ENCODE peak calls at places on chromosomes 1 and 21, in eight cellular contexts. One of them, this sample, is unnamed.

GRCh38 chr1:113783254-113784103 is 24.2 kb upstream of the PHTF1 start:
- DNase-seq in uterus: no peak
- DNase-seq in mammary epithelial cell: peak; percentile 12
- DNase-seq in left lung: no peak
- DNase-seq in adrenal gland: peak; percentile 46
- DNase-seq in activated T-helper 1 cell treated with anti-CD3 and anti-CD28 coated beads, Interleukin-2, amount 50 U/mL, for 16 hours: no peak
- DNase-seq in NCI-H1105: no peak
- DNase-seq in stimulated activated CD4-positive, alpha-beta T cell treated with anti-CD3 and anti-CD28 coated beads, TNF-alpha, amount 100 ng/mL, for 1 hour: peak; percentile 14
- DNase-seq in this sample: no peak

GRCh38 chr21:32726742-32727477 is 903 bp downstream of the SYNJ1 start:
- DNase-seq in mammary epithelial cell: peak; percentile 29
- DNase-seq in NCI-H1105: no peak
- DNase-seq in activated T-helper 1 cell treated with anti-CD3 and anti-CD28 coated beads, Interleukin-2, amount 50 U/mL, for 16 hours: no peak
- DNase-seq in adrenal gland: peak; percentile 54
- DNase-seq in left lung: no peak
- DNase-seq in uterus: peak; percentile 21
- DNase-seq in stimulated activated CD4-positive, alpha-beta T cell treated with anti-CD3 and anti-CD28 coated beads, TNF-alpha, amount 100 ng/mL, for 1 hour: no peak
- DNase-seq in this sample: peak; percentile 20

GRCh38 chr1:159924025-159924790 is 1.1 kb downstream of the TAGLN2 start:
- DNase-seq in activated T-helper 1 cell treated with anti-CD3 and anti-CD28 coated beads, Interleukin-2, amount 50 U/mL, for 16 hours: peak; percentile 52
- DNase-seq in stimulated activated CD4-positive, alpha-beta T cell treated with anti-CD3 and anti-CD28 coated beads, TNF-alpha, amount 100 ng/mL, for 1 hour: peak; percentile 17
- DNase-seq in mammary epithelial cell: peak; percentile 90
- DNase-seq in NCI-H1105: no peak
- DNase-seq in left lung: peak; percentile 95
- DNase-seq in uterus: peak; percentile 93
- DNase-seq in adrenal gland: peak; percentile 85
- DNase-seq in this sample: peak; percentile 92

GRCh38 chr1:107132780-107133179 is 8.1 kb upstream of the NTNG1 start:
- DNase-seq in adrenal gland: no peak
- DNase-seq in activated T-helper 1 cell treated with anti-CD3 and anti-CD28 coated beads, Interleukin-2, amount 50 U/mL, for 16 hours: no peak
- DNase-seq in stimulated activated CD4-positive, alpha-beta T cell treated with anti-CD3 and anti-CD28 coated beads, TNF-alpha, amount 100 ng/mL, for 1 hour: no peak
- DNase-seq in NCI-H1105: no peak
- DNase-seq in uterus: no peak
- DNase-seq in left lung: no peak
- DNase-seq in mammary epithelial cell: no peak
- DNase-seq in this sample: no peak

GRCh38 chr1:193574925-193575324 is 388.5 kb upstream of the B3GALT2 start:
- DNase-seq in left lung: no peak
- DNase-seq in uterus: no peak
- DNase-seq in mammary epithelial cell: no peak
- DNase-seq in adrenal gland: no peak
- DNase-seq in activated T-helper 1 cell treated with anti-CD3 and anti-CD28 coated beads, Interleukin-2, amount 50 U/mL, for 16 hours: no peak
- DNase-seq in NCI-H1105: no peak
- DNase-seq in stimulated activated CD4-positive, alpha-beta T cell treated with anti-CD3 and anti-CD28 coated beads, TNF-alpha, amount 100 ng/mL, for 1 hour: no peak
- DNase-seq in this sample: no peak

GRCh38 chr1:114340906-114341698 is 169.9 kb downstream of the TRIM33 start:
- DNase-seq in adrenal gland: no peak
- DNase-seq in left lung: no peak
- DNase-seq in stimulated activated CD4-positive, alpha-beta T cell treated with anti-CD3 and anti-CD28 coated beads, TNF-alpha, amount 100 ng/mL, for 1 hour: no peak
- DNase-seq in NCI-H1105: no peak
- DNase-seq in uterus: no peak
- DNase-seq in mammary epithelial cell: no peak
- DNase-seq in activated T-helper 1 cell treated with anti-CD3 and anti-CD28 coated beads, Interleukin-2, amount 50 U/mL, for 16 hours: no peak
- DNase-seq in this sample: no peak

GRCh38 chr1:173332026-173332425 is 124.9 kb upstream of the TNFSF4 start:
- DNase-seq in mammary epithelial cell: no peak
- DNase-seq in activated T-helper 1 cell treated with anti-CD3 and anti-CD28 coated beads, Interleukin-2, amount 50 U/mL, for 16 hours: no peak
- DNase-seq in left lung: no peak
- DNase-seq in adrenal gland: no peak
- DNase-seq in uterus: no peak
- DNase-seq in stimulated activated CD4-positive, alpha-beta T cell treated with anti-CD3 and anti-CD28 coated beads, TNF-alpha, amount 100 ng/mL, for 1 hour: no peak
- DNase-seq in NCI-H1105: no peak
- DNase-seq in this sample: no peak

GRCh38 chr1:16119504-16119903 is 36.4 kb downstream of the EPHA2 start:
- DNase-seq in stimulated activated CD4-positive, alpha-beta T cell treated with anti-CD3 and anti-CD28 coated beads, TNF-alpha, amount 100 ng/mL, for 1 hour: no peak
- DNase-seq in uterus: no peak
- DNase-seq in activated T-helper 1 cell treated with anti-CD3 and anti-CD28 coated beads, Interleukin-2, amount 50 U/mL, for 16 hours: no peak
- DNase-seq in NCI-H1105: no peak
- DNase-seq in adrenal gland: no peak
- DNase-seq in left lung: peak; percentile 26
- DNase-seq in mammary epithelial cell: no peak
- DNase-seq in this sample: no peak

GRCh38 chr1:21939650-21940374 is 2.7 kb upstream of the HSPG2 start:
- DNase-seq in left lung: peak; percentile 85
- DNase-seq in uterus: peak; percentile 94
- DNase-seq in stimulated activated CD4-positive, alpha-beta T cell treated with anti-CD3 and anti-CD28 coated beads, TNF-alpha, amount 100 ng/mL, for 1 hour: no peak
- DNase-seq in activated T-helper 1 cell treated with anti-CD3 and anti-CD28 coated beads, Interleukin-2, amount 50 U/mL, for 16 hours: no peak
- DNase-seq in mammary epithelial cell: peak; percentile 98
- DNase-seq in NCI-H1105: peak; percentile 39
- DNase-seq in adrenal gland: peak; percentile 94
- DNase-seq in this sample: peak; percentile 75

GRCh38 chr1:15178571-15179484 is 25.3 kb downstream of the TMEM51 start:
- DNase-seq in left lung: no peak
- DNase-seq in adrenal gland: peak; percentile 67
- DNase-seq in activated T-helper 1 cell treated with anti-CD3 and anti-CD28 coated beads, Interleukin-2, amount 50 U/mL, for 16 hours: no peak
- DNase-seq in NCI-H1105: no peak
- DNase-seq in stimulated activated CD4-positive, alpha-beta T cell treated with anti-CD3 and anti-CD28 coated beads, TNF-alpha, amount 100 ng/mL, for 1 hour: no peak
- DNase-seq in uterus: no peak
- DNase-seq in mammary epithelial cell: peak; percentile 97
- DNase-seq in this sample: peak; percentile 82

GRCh38 chr1:205689479-205689878 is 9.2 kb upstream of the SLC45A3 start:
- DNase-seq in activated T-helper 1 cell treated with anti-CD3 and anti-CD28 coated beads, Interleukin-2, amount 50 U/mL, for 16 hours: no peak
- DNase-seq in adrenal gland: no peak
- DNase-seq in uterus: no peak
- DNase-seq in left lung: no peak
- DNase-seq in mammary epithelial cell: no peak
- DNase-seq in NCI-H1105: no peak
- DNase-seq in stimulated activated CD4-positive, alpha-beta T cell treated with anti-CD3 and anti-CD28 coated beads, TNF-alpha, amount 100 ng/mL, for 1 hour: no peak
- DNase-seq in this sample: no peak

GRCh38 chr1:7432102-7432895 is 338.8 kb upstream of the VAMP3 start:
- DNase-seq in activated T-helper 1 cell treated with anti-CD3 and anti-CD28 coated beads, Interleukin-2, amount 50 U/mL, for 16 hours: no peak
- DNase-seq in stimulated activated CD4-positive, alpha-beta T cell treated with anti-CD3 and anti-CD28 coated beads, TNF-alpha, amount 100 ng/mL, for 1 hour: no peak
- DNase-seq in mammary epithelial cell: no peak
- DNase-seq in NCI-H1105: no peak
- DNase-seq in left lung: peak; percentile 71
- DNase-seq in adrenal gland: no peak
- DNase-seq in uterus: no peak
- DNase-seq in this sample: no peak

GRCh38 chr1:9128161-9128519 is 762 bp downstream of the GPR157 start:
- DNase-seq in NCI-H1105: no peak
- DNase-seq in mammary epithelial cell: peak; percentile 34
- DNase-seq in stimulated activated CD4-positive, alpha-beta T cell treated with anti-CD3 and anti-CD28 coated beads, TNF-alpha, amount 100 ng/mL, for 1 hour: no peak
- DNase-seq in activated T-helper 1 cell treated with anti-CD3 and anti-CD28 coated beads, Interleukin-2, amount 50 U/mL, for 16 hours: no peak
- DNase-seq in uterus: peak; percentile 39
- DNase-seq in adrenal gland: peak; percentile 59
- DNase-seq in left lung: peak; percentile 80
- DNase-seq in this sample: peak; percentile 71

GRCh38 chr1:1264868-1265272 is 8.8 kb downstream of the UBE2J2 start:
- DNase-seq in adrenal gland: no peak
- DNase-seq in NCI-H1105: no peak
- DNase-seq in mammary epithelial cell: peak; percentile 89
- DNase-seq in left lung: no peak
- DNase-seq in activated T-helper 1 cell treated with anti-CD3 and anti-CD28 coated beads, Interleukin-2, amount 50 U/mL, for 16 hours: no peak
- DNase-seq in uterus: no peak
- DNase-seq in stimulated activated CD4-positive, alpha-beta T cell treated with anti-CD3 and anti-CD28 coated beads, TNF-alpha, amount 100 ng/mL, for 1 hour: no peak
- DNase-seq in this sample: no peak

This sample was measured in pancreas.